ENCODE peak calls at places on chromosomes 16 and 17, in five cellular contexts. One of them, this sample, is unnamed.

GRCh38 chr17:17511293-17511741 is 15.1 kb upstream of the RASD1 start:
- DNase-seq in cardiac muscle cell: no peak
- DNase-seq in neuronal stem cell: no peak
- DNase-seq in lung: no peak
- DNase-seq in effector memory CD4-positive, alpha-beta T cell: no peak
- DNase-seq in this sample: no peak

GRCh38 chr17:2957631-2958286 is 105.6 kb downstream of the OR1D5 start:
- DNase-seq in lung: no peak
- DNase-seq in neuronal stem cell: no peak
- DNase-seq in cardiac muscle cell: no peak
- DNase-seq in effector memory CD4-positive, alpha-beta T cell: no peak
- DNase-seq in this sample: no peak

GRCh38 chr16:3984111-3985060 is 103.9 kb upstream of the CREBBP start:
- DNase-seq in effector memory CD4-positive, alpha-beta T cell: no peak
- DNase-seq in neuronal stem cell: no peak
- DNase-seq in lung: no peak
- DNase-seq in cardiac muscle cell: no peak
- DNase-seq in this sample: no peak

GRCh38 chr16:86669937-86670772 is 91.8 kb downstream of the FOXL1 start:
- DNase-seq in neuronal stem cell: no peak
- DNase-seq in cardiac muscle cell: no peak
- DNase-seq in lung: no peak
- DNase-seq in effector memory CD4-positive, alpha-beta T cell: no peak
- DNase-seq in this sample: no peak

GRCh38 chr17:21293846-21294240 is 9.3 kb downstream of the MAP2K3 start:
- DNase-seq in lung: no peak
- DNase-seq in neuronal stem cell: no peak
- DNase-seq in effector memory CD4-positive, alpha-beta T cell: no peak
- DNase-seq in cardiac muscle cell: no peak
- DNase-seq in this sample: no peak

GRCh38 chr16:66928702-66929388 is 3.5 kb upstream of the RRAD start:
- DNase-seq in cardiac muscle cell: peak
- DNase-seq in effector memory CD4-positive, alpha-beta T cell: no peak
- DNase-seq in lung: no peak
- DNase-seq in neuronal stem cell: no peak
- DNase-seq in this sample: peak

GRCh38 chr16:31704138-31704537 is 169.5 kb upstream of the ZNF267 start:
- DNase-seq in neuronal stem cell: no peak
- DNase-seq in cardiac muscle cell: no peak
- DNase-seq in lung: no peak
- DNase-seq in effector memory CD4-positive, alpha-beta T cell: no peak
- DNase-seq in this sample: no peak

GRCh38 chr17:17001874-17002520 is 30.1 kb upstream of the TNFRSF13B start:
- DNase-seq in neuronal stem cell: peak
- DNase-seq in lung: peak
- DNase-seq in cardiac muscle cell: peak
- DNase-seq in effector memory CD4-positive, alpha-beta T cell: peak
- DNase-seq in this sample: peak

GRCh38 chr16:50490828-50491227 is 57.4 kb upstream of the NKD1 start:
- DNase-seq in neuronal stem cell: no peak
- DNase-seq in effector memory CD4-positive, alpha-beta T cell: no peak
- DNase-seq in lung: no peak
- DNase-seq in cardiac muscle cell: no peak
- DNase-seq in this sample: no peak

GRCh38 chr16:47519543-47519942 is 58.4 kb downstream of the PHKB start:
- DNase-seq in neuronal stem cell: no peak
- DNase-seq in cardiac muscle cell: peak
- DNase-seq in effector memory CD4-positive, alpha-beta T cell: no peak
- DNase-seq in lung: no peak
- DNase-seq in this sample: no peak

GRCh38 chr16:22945361-22945760 is 131.4 kb downstream of the HS3ST2 start:
- DNase-seq in effector memory CD4-positive, alpha-beta T cell: no peak
- DNase-seq in cardiac muscle cell: no peak
- DNase-seq in neuronal stem cell: no peak
- DNase-seq in lung: no peak
- DNase-seq in this sample: peak

GRCh38 chr16:48282636-48283263 is 35.4 kb upstream of the ABCC11 start:
- DNase-seq in lung: no peak
- DNase-seq in neuronal stem cell: no peak
- DNase-seq in effector memory CD4-positive, alpha-beta T cell: no peak
- DNase-seq in cardiac muscle cell: peak
- DNase-seq in this sample: no peak

GRCh38 chr17:17670701-17671319 is 10.4 kb upstream of the RAI1 start:
- DNase-seq in neuronal stem cell: no peak
- DNase-seq in lung: no peak
- DNase-seq in effector memory CD4-positive, alpha-beta T cell: no peak
- DNase-seq in cardiac muscle cell: no peak
- DNase-seq in this sample: no peak

GRCh38 chr16:31010539-31010938 is at the start of gene STX1B:
- DNase-seq in lung: no peak
- DNase-seq in effector memory CD4-positive, alpha-beta T cell: peak
- DNase-seq in cardiac muscle cell: peak
- DNase-seq in neuronal stem cell: peak
- DNase-seq in this sample: peak

GRCh38 chr17:72725432-72726068 is 366.9 kb downstream of the SLC39A11 start:
- DNase-seq in neuronal stem cell: peak
- DNase-seq in effector memory CD4-positive, alpha-beta T cell: peak
- DNase-seq in cardiac muscle cell: peak
- DNase-seq in lung: peak
- DNase-seq in this sample: peak

GRCh38 chr17:64327201-64327930 is 63.3 kb downstream of the PECAM1 start:
- DNase-seq in lung: no peak
- DNase-seq in neuronal stem cell: no peak
- DNase-seq in cardiac muscle cell: no peak
- DNase-seq in effector memory CD4-positive, alpha-beta T cell: no peak
- DNase-seq in this sample: no peak

GRCh38 chr17:78458739-78459335 is 80.4 kb downstream of the PGS1 start:
- DNase-seq in effector memory CD4-positive, alpha-beta T cell: no peak
- DNase-seq in lung: no peak
- DNase-seq in cardiac muscle cell: no peak
- DNase-seq in neuronal stem cell: no peak
- DNase-seq in this sample: no peak

GRCh38 chr17:5870231-5870953 is 199.8 kb upstream of the WSCD1 start:
- DNase-seq in effector memory CD4-positive, alpha-beta T cell: no peak
- DNase-seq in cardiac muscle cell: no peak
- DNase-seq in neuronal stem cell: no peak
- DNase-seq in lung: no peak
- DNase-seq in this sample: no peak

GRCh38 chr17:34254146-34254545 is 939 bp upstream of the CCL2 start:
- DNase-seq in lung: no peak
- DNase-seq in cardiac muscle cell: no peak
- DNase-seq in neuronal stem cell: no peak
- DNase-seq in effector memory CD4-positive, alpha-beta T cell: no peak
- DNase-seq in this sample: peak

GRCh38 chr17:13311301-13311700 is 290.4 kb downstream of the HS3ST3A1 start:
- DNase-seq in lung: no peak
- DNase-seq in cardiac muscle cell: no peak
- DNase-seq in neuronal stem cell: no peak
- DNase-seq in effector memory CD4-positive, alpha-beta T cell: no peak
- DNase-seq in this sample: no peak

GRCh38 chr17:79842656-79843474 is 3.6 kb upstream of the CBX4 start:
- DNase-seq in neuronal stem cell: no peak
- DNase-seq in cardiac muscle cell: no peak
- DNase-seq in lung: no peak
- DNase-seq in effector memory CD4-positive, alpha-beta T cell: no peak
- DNase-seq in this sample: no peak

GRCh38 chr17:39848600-39848999 is 15.5 kb downstream of the IKZF3 start:
- DNase-seq in effector memory CD4-positive, alpha-beta T cell: no peak
- DNase-seq in neuronal stem cell: no peak
- DNase-seq in lung: no peak
- DNase-seq in cardiac muscle cell: no peak
- DNase-seq in this sample: no peak

GRCh38 chr16:10552998-10553491 is 27.4 kb downstream of the EMP2 start:
- DNase-seq in cardiac muscle cell: peak
- DNase-seq in lung: peak
- DNase-seq in neuronal stem cell: no peak
- DNase-seq in effector memory CD4-positive, alpha-beta T cell: peak
- DNase-seq in this sample: peak

GRCh38 chr17:51422634-51423033 is 162.3 kb downstream of the UTP18 start:
- DNase-seq in lung: no peak
- DNase-seq in effector memory CD4-positive, alpha-beta T cell: no peak
- DNase-seq in neuronal stem cell: no peak
- DNase-seq in cardiac muscle cell: no peak
- DNase-seq in this sample: peak

GRCh38 chr16:55294947-55295346 is 29.1 kb upstream of the IRX6 start:
- DNase-seq in lung: no peak
- DNase-seq in neuronal stem cell: no peak
- DNase-seq in effector memory CD4-positive, alpha-beta T cell: no peak
- DNase-seq in cardiac muscle cell: peak
- DNase-seq in this sample: no peak

GRCh38 chr16:55817236-55817912 is 15.5 kb downstream of the CES1 start:
- DNase-seq in effector memory CD4-positive, alpha-beta T cell: no peak
- DNase-seq in cardiac muscle cell: no peak
- DNase-seq in lung: no peak
- DNase-seq in neuronal stem cell: no peak
- DNase-seq in this sample: no peak

GRCh38 chr16:64920211-64920610 is 201.7 kb downstream of the CDH11 start:
- DNase-seq in effector memory CD4-positive, alpha-beta T cell: no peak
- DNase-seq in neuronal stem cell: no peak
- DNase-seq in lung: no peak
- DNase-seq in cardiac muscle cell: no peak
- DNase-seq in this sample: no peak

DNA sequence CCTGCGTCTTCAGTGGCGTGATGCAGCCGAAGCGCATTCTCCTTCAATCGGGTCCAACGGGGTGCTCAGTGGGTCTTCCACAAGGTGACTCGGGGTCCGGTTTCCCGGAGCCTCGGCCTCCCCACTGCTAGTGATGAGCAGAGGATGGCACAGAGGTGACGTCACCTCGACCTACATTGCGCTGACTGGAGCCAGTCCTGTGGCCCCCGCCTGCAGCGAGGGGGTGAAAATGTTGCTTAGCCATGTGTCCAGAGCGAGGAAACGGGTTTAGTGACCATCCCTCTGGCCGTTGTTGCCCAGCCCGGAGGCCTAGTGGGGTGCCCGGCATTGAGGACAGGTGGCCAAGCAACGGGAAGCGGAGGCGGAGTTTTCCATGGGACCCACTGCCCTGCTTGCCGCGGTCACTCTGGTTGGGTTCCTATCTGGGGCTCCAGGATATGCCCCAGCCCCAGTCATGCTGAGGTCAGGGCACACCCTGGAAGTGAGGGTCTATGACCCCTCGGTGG is 190.6 kb upstream of the CIBAR2 start:
- DNase-seq in cardiac muscle cell: no peak
- DNase-seq in effector memory CD4-positive, alpha-beta T cell: no peak
- DNase-seq in neuronal stem cell: no peak
- DNase-seq in lung: no peak
- DNase-seq in this sample: peak
- H3K4me3 ChIP-seq in cardiac muscle cell: no peak
- H3K4me3 ChIP-seq in effector memory CD4-positive, alpha-beta T cell: peak
- H3K4me3 ChIP-seq in neuronal stem cell: no peak
- H3K4me3 ChIP-seq in lung: no peak
- H3K4me3 ChIP-seq in this sample: no peak

GRCh38 chr17:15343749-15344148 is 2.4 kb upstream of the TEKT3 start:
- DNase-seq in effector memory CD4-positive, alpha-beta T cell: no peak
- DNase-seq in lung: no peak
- DNase-seq in neuronal stem cell: no peak
- DNase-seq in cardiac muscle cell: no peak
- DNase-seq in this sample: peak

GRCh38 chr17:15341966-15342365 is 569 bp upstream of the TEKT3 start:
- DNase-seq in lung: no peak
- DNase-seq in cardiac muscle cell: no peak
- DNase-seq in neuronal stem cell: no peak
- DNase-seq in effector memory CD4-positive, alpha-beta T cell: no peak
- DNase-seq in this sample: no peak

GRCh38 chr17:15342460-15342859 is 1.1 kb upstream of the TEKT3 start:
- DNase-seq in effector memory CD4-positive, alpha-beta T cell: no peak
- DNase-seq in cardiac muscle cell: no peak
- DNase-seq in lung: no peak
- DNase-seq in neuronal stem cell: no peak
- DNase-seq in this sample: no peak

GRCh38 chr17:15340966-15341365 is 431 bp downstream of the TEKT3 start:
- DNase-seq in effector memory CD4-positive, alpha-beta T cell: no peak
- DNase-seq in lung: no peak
- DNase-seq in cardiac muscle cell: peak
- DNase-seq in neuronal stem cell: peak
- DNase-seq in this sample: peak

GRCh38 chr17:15341385-15341849 is at the start of gene TEKT3:
- DNase-seq in lung: peak
- DNase-seq in neuronal stem cell: peak
- DNase-seq in effector memory CD4-positive, alpha-beta T cell: no peak
- DNase-seq in cardiac muscle cell: peak
- DNase-seq in this sample: peak
- H3K4me3 ChIP-seq in lung: peak
- H3K4me3 ChIP-seq in neuronal stem cell: peak
- H3K4me3 ChIP-seq in effector memory CD4-positive, alpha-beta T cell: no peak
- H3K4me3 ChIP-seq in cardiac muscle cell: peak
- H3K4me3 ChIP-seq in this sample: peak

GRCh38 chr17:47813512-47814031 is 8.0 kb downstream of the OSBPL7 start:
- DNase-seq in effector memory CD4-positive, alpha-beta T cell: no peak
- DNase-seq in cardiac muscle cell: no peak
- DNase-seq in lung: no peak
- DNase-seq in neuronal stem cell: no peak
- DNase-seq in this sample: no peak

GRCh38 chr17:47818002-47818695 is 3.4 kb downstream of the OSBPL7 start:
- DNase-seq in effector memory CD4-positive, alpha-beta T cell: no peak
- DNase-seq in cardiac muscle cell: no peak
- DNase-seq in neuronal stem cell: no peak
- DNase-seq in lung: no peak
- DNase-seq in this sample: no peak

GRCh38 chr17:47816947-47817346 is 4.6 kb downstream of the OSBPL7 start:
- DNase-seq in lung: no peak
- DNase-seq in neuronal stem cell: no peak
- DNase-seq in effector memory CD4-positive, alpha-beta T cell: no peak
- DNase-seq in cardiac muscle cell: no peak
- DNase-seq in this sample: no peak

GRCh38 chr17:47815106-47815918 is 6.3 kb downstream of the OSBPL7 start:
- DNase-seq in effector memory CD4-positive, alpha-beta T cell: no peak
- DNase-seq in neuronal stem cell: no peak
- DNase-seq in cardiac muscle cell: no peak
- DNase-seq in lung: no peak
- DNase-seq in this sample: no peak

GRCh38 chr17:47816111-47816735 is 5.4 kb downstream of the OSBPL7 start:
- DNase-seq in lung: no peak
- DNase-seq in neuronal stem cell: no peak
- DNase-seq in cardiac muscle cell: no peak
- DNase-seq in effector memory CD4-positive, alpha-beta T cell: no peak
- DNase-seq in this sample: no peak
- H3K4me3 ChIP-seq in lung: no peak
- H3K4me3 ChIP-seq in neuronal stem cell: peak
- H3K4me3 ChIP-seq in cardiac muscle cell: no peak
- H3K4me3 ChIP-seq in effector memory CD4-positive, alpha-beta T cell: no peak
- H3K4me3 ChIP-seq in this sample: no peak

DNA sequence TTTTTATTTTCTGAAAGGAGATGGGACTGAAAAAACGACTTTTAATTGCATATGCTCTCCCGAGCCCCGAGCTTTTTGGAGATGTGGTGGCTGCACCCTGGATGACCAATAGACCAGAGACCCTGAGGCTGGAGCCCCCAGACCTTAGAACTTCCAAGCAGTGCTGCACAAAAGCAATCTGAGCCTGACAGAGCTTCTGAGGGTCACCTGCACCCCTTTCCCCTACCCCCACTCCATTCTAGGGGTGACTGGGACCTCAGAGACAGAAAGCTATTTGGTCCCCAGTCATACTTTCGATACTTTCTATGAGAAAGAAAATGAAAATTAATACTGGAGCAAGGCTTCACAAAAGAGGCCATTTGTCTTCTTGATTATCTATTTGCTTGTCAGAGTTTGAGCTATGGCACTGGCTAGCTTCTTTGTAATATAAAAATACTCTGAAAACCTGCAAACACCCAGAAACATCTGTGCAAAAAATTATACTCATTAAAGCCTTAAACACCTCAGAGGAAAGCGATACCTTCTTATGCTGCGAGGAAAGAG is 3.6 kb downstream of the HOXB4 start:
- DNase-seq in lung: no peak
- DNase-seq in cardiac muscle cell: no peak
- DNase-seq in effector memory CD4-positive, alpha-beta T cell: no peak
- DNase-seq in neuronal stem cell: no peak
- DNase-seq in this sample: no peak
- H3K4me3 ChIP-seq in lung: no peak
- H3K4me3 ChIP-seq in cardiac muscle cell: no peak
- H3K4me3 ChIP-seq in effector memory CD4-positive, alpha-beta T cell: no peak
- H3K4me3 ChIP-seq in neuronal stem cell: no peak
- H3K4me3 ChIP-seq in this sample: no peak